ENCODE peak calls at places on chromosomes 13 and 19, in six cellular contexts. Y is HAP-1; B is activated gamma-delta T cell treated with anti-CD3 and anti-CD28 coated beads, Interleukin-2, amount 50 U/mL, for 16 hours; F is activated naive CD8-positive, alpha-beta T cell treated with anti-CD3 and anti-CD28 coated beads, Interleukin-2, amount 50 U/mL, for 16 hours; M is D341Med; W is thoracic aorta. P is an unnamed sample.

GRCh38 chr19:45506246-45506990 is 861 bp upstream of the VASP start:
- DNase-seq in F (peak), M (peak), B (peak), W (peak), Y (peak), P (peak)

GRCh38 chr13:36850790-36851438 is 31.9 kb downstream of the RFXAP start:
- DNase-seq in W (no peak), B (no peak), M (peak), Y (no peak), F (no peak), P (no peak)

GRCh38 chr13:27183561-27184147 is 12.0 kb upstream of the USP12 start:
- DNase-seq in W (no peak), Y (no peak), M (no peak), F (no peak), B (no peak), P (no peak)

GRCh38 chr19:31962565-31962996 is 382.8 kb upstream of the ZNF507 start:
- DNase-seq in F (no peak), W (no peak), B (no peak), Y (no peak), M (no peak), P (no peak)

GRCh38 chr19:1064661-1065605 is 2.0 kb upstream of the ARHGAP45 start:
- DNase-seq in M (peak), B (no peak), F (peak), W (no peak), Y (peak), P (peak)

GRCh38 chr19:30556230-30556711 is 184.1 kb downstream of the ZNF536 start:
- DNase-seq in F (no peak), Y (no peak), M (peak), B (no peak), W (no peak), P (peak)

GRCh38 chr19:19642506-19643157 is 825 bp downstream of the GMIP start:
- DNase-seq in Y (no peak), W (no peak), F (no peak), B (peak), M (peak), P (no peak)

GRCh38 chr13:36357231-36357630 is 11.0 kb upstream of the SPART start:
- DNase-seq in F (no peak), W (no peak), B (no peak), M (no peak), Y (no peak), P (no peak)

GRCh38 chr19:5880196-5880595 is 9.9 kb upstream of the FUT5 start:
- DNase-seq in F (no peak), B (no peak), M (no peak), Y (no peak), W (no peak), P (no peak)

GRCh38 chr13:73304442-73304841 is 245.6 kb downstream of the KLF5 start:
- DNase-seq in M (no peak), B (no peak), Y (no peak), F (no peak), W (no peak), P (no peak)

GRCh38 chr19:35295792-35296462 is 4.0 kb downstream of the MAG start:
- DNase-seq in M (peak), F (no peak), B (peak), W (no peak), Y (no peak), P (no peak)

GRCh38 chr19:38979867-38980266 is 4.3 kb upstream of the FBXO17 start:
- DNase-seq in M (no peak), Y (no peak), F (no peak), W (no peak), B (no peak), P (no peak)

GRCh38 chr13:35723061-35723461 is 246.6 kb upstream of the MAB21L1 start:
- DNase-seq in F (no peak), B (no peak), M (no peak), W (no peak), Y (no peak), P (peak)

GRCh38 chr19:29265436-29265835 is 52.5 kb upstream of the UQCRFS1 start:
- DNase-seq in M (no peak), F (no peak), Y (no peak), W (no peak), B (no peak), P (no peak)

GRCh38 chr13:42392706-42393572 is 121.0 kb downstream of the AKAP11 start:
- DNase-seq in B (no peak), M (no peak), Y (no peak), W (no peak), F (no peak), P (no peak)

GRCh38 chr19:3556978-3557460 is 367 bp downstream of the MFSD12 start:
- DNase-seq in W (no peak), B (peak), M (peak), Y (no peak), F (peak), P (peak)

GRCh38 chr13:52428295-52428694 is 22.1 kb downstream of the VPS36 start:
- DNase-seq in W (no peak), F (no peak), M (peak), B (no peak), Y (no peak), P (no peak)

GRCh38 chr13:45242070-45242469 is 41.2 kb upstream of the KCTD4 start:
- DNase-seq in Y (no peak), W (no peak), M (peak), B (no peak), F (no peak), P (no peak)

GRCh38 chr13:21657538-21657937 is 13.3 kb upstream of the FGF9 start:
- DNase-seq in Y (no peak), M (no peak), F (no peak), B (no peak), W (no peak), P (no peak)

GRCh38 chr19:10625003-10625761 is at the start of gene SLC44A2:
- DNase-seq in B (no peak), F (no peak), W (no peak), Y (no peak), M (no peak), P (peak)

GRCh38 chr13:37878921-37879320 is 9.3 kb upstream of the TRPC4 start:
- DNase-seq in F (no peak), Y (no peak), M (no peak), B (no peak), W (no peak), P (no peak)

GRCh38 chr19:426725-427445 is 17.9 kb upstream of the C2CD4C start:
- DNase-seq in Y (no peak), W (no peak), F (no peak), B (no peak), M (no peak), P (no peak)

GRCh38 chr13:20461860-20462532 is 63.7 kb downstream of the CRYL1 start:
- DNase-seq in B (no peak), W (no peak), Y (no peak), F (no peak), M (no peak), P (no peak)

GRCh38 chr13:28044608-28045007 is 55.8 kb downstream of the FLT3 start:
- DNase-seq in F (no peak), Y (no peak), W (no peak), B (no peak), M (no peak), P (no peak)

GRCh38 chr19:56136362-56136761 is 4.7 kb upstream of the ZNF444 start:
- DNase-seq in B (no peak), Y (no peak), W (no peak), F (no peak), M (no peak), P (no peak)

GRCh38 chr19:14411161-14411560 is 8.0 kb downstream of the DDX39A start:
- DNase-seq in M (no peak), B (no peak), W (no peak), Y (no peak), F (no peak), P (no peak)

GRCh38 chr13:73216381-73216831 is 157.6 kb downstream of the KLF5 start:
- DNase-seq in B (no peak), Y (peak), F (no peak), W (no peak), M (no peak), P (no peak)

GRCh38 chr13:41196011-41196410 is 1.6 kb upstream of the KBTBD7 start:
- DNase-seq in W (no peak), F (no peak), B (no peak), M (no peak), Y (no peak), P (no peak)

GRCh38 chr13:98370806-98371553 is 193.9 kb upstream of the RNF113B start:
- DNase-seq in F (no peak), M (no peak), Y (no peak), B (no peak), W (no peak), P (peak)

GRCh38 chr13:73820688-73821087 is 313.5 kb downstream of the KLF12 start:
- DNase-seq in F (no peak), W (no peak), Y (no peak), M (no peak), B (no peak), P (no peak)

GRCh38 chr19:47036233-47036651 is 12.2 kb downstream of the TMEM160 start:
- DNase-seq in W (no peak), M (peak), F (no peak), B (no peak), Y (peak), P (no peak)

GRCh38 chr19:13256918-13257317 is 106.7 kb downstream of the IER2 start:
- DNase-seq in W (no peak), Y (no peak), M (no peak), B (no peak), F (no peak), P (no peak)

GRCh38 chr13:68234278-68234677 is 1004.1 kb upstream of the PCDH9 start:
- DNase-seq in B (no peak), Y (peak), F (no peak), M (no peak), W (no peak), P (no peak)

GRCh38 chr13:44116562-44117315 is 237.0 kb downstream of the LACC1 start:
- DNase-seq in M (no peak), W (no peak), Y (no peak), F (no peak), B (no peak), P (no peak)

GRCh38 chr19:9836021-9836420 is 903 bp downstream of the PIN1 start:
- DNase-seq in M (no peak), W (no peak), Y (no peak), F (no peak), B (no peak), P (no peak)

GRCh38 chr19:13987101-13987890 is 18.8 kb downstream of the RFX1 start:
- DNase-seq in B (no peak), W (no peak), F (no peak), Y (no peak), M (peak), P (no peak)

GRCh38 chr13:49620170-49620621 is 8.1 kb upstream of the ARL11 start:
- DNase-seq in Y (no peak), M (no peak), B (no peak), F (no peak), W (no peak), P (no peak)

GRCh38 chr19:3163230-3163886 is 15.2 kb upstream of the S1PR4 start:
- DNase-seq in M (peak), W (no peak), F (no peak), Y (peak), B (peak), P (no peak)